ENCODE peak calls at places on chromosomes 1 and 21, in four cellular contexts. S is pancreas, E is K562, V is PC-3. W is an unnamed sample. For H3K27me3, the result is how much of the 10 kb centered on the place peaks cover.

GRCh38 chr21:44539991-44540666 is at the start of gene KRTAP10-1:
- DNase-seq in V (no peak), E (no peak), S (no peak), W (peak)

GRCh38 chr21:29586696-29587095 is 288.0 kb downstream of the BACH1 start:
- DNase-seq in E (no peak), S (no peak), V (no peak), W (no peak)

GRCh38 chr1:53330819-53331218 is 2.9 kb upstream of the LRP8 start:
- DNase-seq in V (no peak), E (no peak), S (no peak), W (no peak)

GRCh38 chr1:153538315-153538821 is 2.4 kb downstream of the S100A5 start:
- DNase-seq in E (peak), S (peak), V (peak), W (no peak)

GRCh38 chr21:34603002-34603709 is 11.8 kb downstream of the RCAN1 start:
- DNase-seq in S (peak), V (peak), E (peak), W (peak)

GRCh38 chr21:38037416-38037815 is 121.2 kb upstream of the KCNJ6 start:
- DNase-seq in E (no peak), V (peak), S (no peak), W (no peak)

GRCh38 chr21:42741056-42741455 is 87.6 kb downstream of the PDE9A start:
- DNase-seq in S (no peak), E (no peak), V (no peak), W (no peak)

GRCh38 chr1:99005142-99005491 is 456 bp upstream of the PLPPR5 start:
- DNase-seq in E (no peak), V (no peak), S (no peak), W (no peak)

GRCh38 chr1:30965914-30966313 is 57.4 kb upstream of the SDC3 start:
- DNase-seq in E (no peak), S (no peak), V (no peak), W (no peak)

GRCh38 chr1:238457610-238458009 is 566.9 kb upstream of the ZP4 start:
- DNase-seq in V (no peak), E (no peak), S (no peak), W (no peak)

GRCh38 chr1:17059391-17060128 is 5.7 kb upstream of the SDHB start:
- DNase-seq in E (peak), V (peak), S (peak), W (no peak)

GRCh38 chr1:162159515-162159914 is 90.0 kb downstream of the NOS1AP start:
- DNase-seq in V (peak), S (no peak), E (no peak), W (no peak)

GRCh38 chr1:11847667-11848445 is at the start of gene NPPA:
- DNase-seq in S (no peak), V (no peak), E (no peak), W (peak)

GRCh38 chr1:106678661-106679060 is 377.8 kb upstream of the PRMT6 start:
- DNase-seq in S (no peak), V (peak), E (no peak), W (no peak)

GRCh38 chr1:20137055-20137454 is 2.1 kb upstream of the PLA2G2F start:
- DNase-seq in E (no peak), V (peak), S (no peak), W (no peak)

GRCh38 chr1:156652131-156652991 is 10.4 kb downstream of the BCAN start:
- DNase-seq in S (peak), V (peak), E (peak), W (no peak)

GRCh38 chr1:174740248-174740990 is 259.3 kb upstream of the CACYBP start:
- DNase-seq in S (no peak), V (peak), E (no peak), W (no peak)

GRCh38 chr1:10170362-10170665 is 40.1 kb upstream of the KIF1B start:
- DNase-seq in S (no peak), V (peak), E (no peak), W (no peak)

GRCh38 chr1:185208626-185209170 is 51.7 kb downstream of the SWT1 start:
- DNase-seq in S (no peak), E (no peak), V (peak), W (no peak)

GRCh38 chr1:185207178-185207577 is 50.2 kb downstream of the SWT1 start:
- DNase-seq in V (no peak), E (no peak), S (no peak), W (no peak)

GRCh38 chr1:185213086-185213485 is 56.1 kb downstream of the SWT1 start:
- DNase-seq in S (no peak), E (no peak), V (no peak), W (no peak)

GRCh38 chr1:185207980-185208602 is 51.1 kb downstream of the SWT1 start:
- DNase-seq in E (no peak), V (no peak), S (no peak), W (no peak)
- H3K27ac ChIP-seq in E (no peak), V (no peak), S (no peak), W (no peak)

DNA sequence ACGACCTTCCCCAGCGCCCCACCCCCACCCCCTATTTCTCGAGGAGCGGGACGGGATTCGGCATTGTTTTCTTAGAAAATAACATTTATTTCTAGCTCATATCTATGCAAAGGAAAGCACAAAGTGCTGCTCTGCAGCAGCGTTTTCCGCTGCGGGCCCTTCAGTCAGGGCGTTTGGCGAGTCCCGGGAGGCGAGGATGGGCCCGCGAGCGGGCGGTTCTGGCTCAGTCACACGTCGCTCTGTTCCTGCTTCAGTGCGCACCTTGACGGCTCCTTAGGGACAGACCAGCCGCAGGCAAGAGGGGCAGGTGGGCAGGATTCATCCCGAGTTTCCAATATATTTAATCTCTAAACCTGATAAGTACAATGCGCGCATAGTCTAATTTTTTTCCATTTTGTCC is 5.8 kb downstream of the DMRTA2 start:
- DNase-seq in E (peak), V (no peak), S (no peak), W (no peak)
- H3K27me3 ChIP-seq in E (half or more), V (under half), S (under half), W (under half)

DNA sequence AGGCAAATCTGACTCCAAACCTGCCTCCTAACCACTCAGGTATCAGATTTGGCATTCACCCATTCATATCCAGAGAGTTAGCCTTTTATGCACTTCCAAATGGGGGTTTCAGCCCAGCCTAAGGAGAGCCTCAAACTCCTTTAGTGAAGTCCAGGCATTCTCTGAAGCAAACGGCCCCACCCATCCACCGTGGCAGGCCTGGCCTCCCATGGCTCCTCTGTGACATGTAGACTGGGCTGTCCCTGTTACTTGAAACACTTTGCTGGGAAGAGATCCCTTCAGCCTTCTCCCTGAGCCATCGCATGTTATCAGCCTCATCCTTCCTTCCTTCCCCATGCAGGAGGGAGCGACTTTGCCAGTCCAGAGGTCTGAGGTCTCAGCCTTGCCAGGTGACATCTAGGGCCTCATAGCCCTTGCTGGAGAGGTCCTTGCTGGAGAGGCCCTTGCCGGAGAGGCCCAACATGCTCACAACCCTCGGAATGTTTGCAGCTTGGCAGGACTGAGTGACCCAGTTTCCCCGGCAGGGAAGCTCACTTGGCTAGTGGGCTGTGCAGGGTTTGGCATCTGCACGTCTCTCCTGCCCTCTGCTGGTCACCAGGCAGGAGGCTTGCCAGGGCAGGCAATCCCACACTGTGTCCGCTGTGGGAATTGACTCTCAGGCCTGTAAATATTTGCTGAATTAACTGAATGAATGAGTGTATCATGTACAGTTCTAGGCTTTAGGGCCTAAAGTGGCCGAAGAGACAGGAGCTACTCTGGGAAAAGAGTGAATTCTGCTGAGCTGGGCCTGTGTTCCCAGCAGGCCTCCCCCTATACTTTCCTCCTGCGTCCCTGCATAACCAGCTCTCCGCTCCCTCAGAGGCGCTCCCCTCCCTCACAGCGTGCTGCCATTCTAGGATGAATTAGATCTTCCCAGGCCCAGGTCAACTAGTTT is 26.7 kb upstream of the RBM15 start:
- DNase-seq in E (peak), S (peak), V (peak), W (peak)
- H3K4me3 ChIP-seq in E (no peak), S (no peak), V (no peak), W (no peak)

GRCh38 chr1:116393015-116393414 is 20.0 kb downstream of the ATP1A1 start:
- DNase-seq in S (no peak), V (no peak), E (no peak), W (no peak)
- H3K27ac ChIP-seq in S (no peak), V (no peak), E (no peak), W (no peak)

DNA sequence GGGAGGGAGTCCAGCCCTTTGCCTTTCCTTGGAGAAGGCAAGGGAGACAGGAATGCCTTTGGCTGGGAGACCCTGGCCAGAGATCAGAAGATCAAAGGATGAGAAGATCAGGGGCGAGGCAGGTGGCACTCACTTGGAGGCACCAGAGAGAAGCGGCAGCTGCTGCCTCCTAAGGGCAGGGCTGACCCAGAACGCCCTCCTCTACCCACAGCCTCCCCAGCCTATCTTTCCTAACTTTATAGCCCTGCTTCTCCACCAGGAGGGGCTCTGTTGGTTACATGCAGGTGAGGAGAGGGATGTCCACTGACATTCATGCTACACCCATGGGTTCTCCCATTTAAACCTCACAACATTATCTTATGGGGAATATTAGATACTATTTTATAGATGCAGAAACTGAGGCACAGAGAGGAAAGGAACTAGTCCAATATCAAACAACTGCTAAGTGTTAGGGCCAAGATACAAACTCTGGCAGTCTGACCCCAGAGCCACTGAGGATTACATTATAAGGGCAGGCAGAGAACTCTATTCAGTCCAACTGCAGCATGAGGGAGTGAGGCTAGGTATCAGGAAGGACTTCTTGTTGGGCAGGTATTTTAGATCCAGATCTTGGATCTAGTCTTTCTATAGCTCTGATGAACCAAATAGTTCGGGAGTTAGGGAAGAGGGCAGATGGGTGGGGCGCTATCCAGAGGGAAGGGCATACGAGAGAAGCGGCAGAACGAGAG is 19.9 kb downstream of the LGR6 start:
- DNase-seq in V (peak), S (no peak), E (peak), W (no peak)
- H3K27me3 ChIP-seq in V (under half), S (under half), E (half or more), W (under half)

DNA sequence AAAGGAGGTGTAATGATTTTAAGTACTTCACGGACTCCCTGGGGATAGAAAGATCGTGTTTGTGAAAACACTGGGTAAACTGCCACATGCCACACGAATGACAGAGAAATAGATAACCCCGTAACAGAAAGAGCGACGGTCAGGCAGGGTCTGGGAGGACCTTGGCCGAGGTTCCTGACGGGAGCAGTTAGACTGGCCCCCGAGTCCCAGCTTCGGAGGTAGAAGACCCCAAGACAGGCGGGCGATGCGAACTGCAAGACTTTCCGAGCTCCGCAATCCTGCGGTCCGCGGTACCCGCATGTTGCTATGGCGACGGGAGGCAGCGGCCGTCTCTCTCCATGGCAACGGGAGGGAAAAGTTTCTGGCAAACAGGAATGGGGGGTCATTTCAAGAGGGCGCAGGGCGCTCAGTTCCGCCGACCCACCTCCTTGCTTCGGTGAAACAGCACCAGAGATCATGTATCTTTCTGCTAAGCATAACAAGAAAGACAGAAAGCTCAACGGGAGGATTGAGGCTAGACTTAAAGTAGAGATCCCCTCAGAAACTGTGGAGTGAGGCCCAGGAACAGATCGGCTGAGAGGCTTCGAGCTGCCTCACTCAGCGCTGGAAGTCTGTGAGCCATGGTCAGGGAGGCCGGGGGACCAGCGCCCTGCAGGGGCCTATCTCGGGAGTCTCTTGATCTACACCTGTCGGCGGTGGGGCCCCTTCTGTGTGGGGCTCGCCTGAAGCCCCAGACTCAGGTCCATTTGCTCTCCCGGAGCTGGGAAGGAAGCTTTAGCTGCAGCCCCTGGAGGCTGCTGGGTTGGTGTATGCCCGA is 685 bp upstream of the SYT6 start:
- DNase-seq in S (no peak), E (peak), V (no peak), W (no peak)
- H3K4me3 ChIP-seq in S (no peak), E (no peak), V (no peak), W (peak)

GRCh38 chr1:44021156-44021555 is 10.1 kb downstream of the SLC6A9 start:
- DNase-seq in S (no peak), V (no peak), E (no peak), W (no peak)
- H3K27ac ChIP-seq in S (no peak), V (no peak), E (no peak), W (no peak)

W was measured in right atrium auricular region.